ENCODE peak calls at places on chromosomes 5 and 9, in four cellular contexts. Z is lower leg skin; Y is heart left ventricle; I is CD8-positive, alpha-beta T cell. H is an unnamed sample.

GRCh38 chr5:35815089-35815936 is 41.4 kb upstream of the IL7R start:
- DNase-seq in Z (no peak), Y (no peak), I (no peak), H (no peak)

GRCh38 chr9:133050781-133051180 is 11.0 kb upstream of the CEL start:
- DNase-seq in Z (no peak), Y (no peak), I (no peak), H (peak)

GRCh38 chr9:122420315-122420714 is 49.5 kb downstream of the PTGS1 start:
- DNase-seq in Z (no peak), Y (no peak), I (no peak), H (no peak)

GRCh38 chr5:43601454-43602260 is 1.3 kb upstream of the NNT start:
- DNase-seq in Z (no peak), Y (no peak), I (no peak), H (no peak)

GRCh38 chr5:9467199-9468069 is 78.4 kb downstream of the SEMA5A start:
- DNase-seq in Z (peak), Y (no peak), I (no peak), H (no peak)

GRCh38 chr5:1100652-1101574 is 10.9 kb downstream of the SLC12A7 start:
- DNase-seq in Z (no peak), Y (no peak), I (no peak), H (no peak)

GRCh38 chr9:98958271-98958989 is 14.7 kb downstream of the COL15A1 start:
- DNase-seq in Z (no peak), Y (peak), I (no peak), H (no peak)

GRCh38 chr5:73158313-73158712 is 14.7 kb upstream of the TMEM174 start:
- DNase-seq in Z (no peak), Y (no peak), I (no peak), H (no peak)

GRCh38 chr9:127682351-127683136 is 24.2 kb upstream of the CFAP157 start:
- DNase-seq in Z (no peak), Y (no peak), I (no peak), H (no peak)

GRCh38 chr5:139177809-139178581 is 20.2 kb downstream of the SIL1 start:
- DNase-seq in Z (no peak), Y (peak), I (no peak), H (peak)

GRCh38 chr5:163506726-163507125 is 1.3 kb downstream of the MAT2B start:
- DNase-seq in Z (no peak), Y (no peak), I (peak), H (no peak)

GRCh38 chr9:112025886-112026285 is 129.3 kb downstream of the UGCG start:
- DNase-seq in Z (no peak), Y (no peak), I (no peak), H (no peak)

GRCh38 chr5:84564311-84564710 is 179.6 kb upstream of the EDIL3 start:
- DNase-seq in Z (no peak), Y (no peak), I (no peak), H (no peak)

GRCh38 chr5:106127341-106127781 is 1543.4 kb downstream of the EFNA5 start:
- DNase-seq in Z (peak), Y (no peak), I (no peak), H (no peak)

GRCh38 chr9:124570942-124571666 is 63.9 kb upstream of the NR5A1 start:
- DNase-seq in Z (no peak), Y (no peak), I (no peak), H (no peak)

GRCh38 chr9:84294551-84294950 is 46.0 kb downstream of the SLC28A3 start:
- DNase-seq in Z (no peak), Y (no peak), I (no peak), H (no peak)

GRCh38 chr9:14092344-14092743 is 221.6 kb downstream of the NFIB start:
- DNase-seq in Z (no peak), Y (no peak), I (no peak), H (no peak)

GRCh38 chr9:91207889-91208651 is 153.6 kb downstream of the AUH start:
- DNase-seq in Z (no peak), Y (no peak), I (no peak), H (peak)

GRCh38 chr9:27117489-27118135 is 8.6 kb downstream of the TEK start:
- DNase-seq in Z (peak), Y (peak), I (no peak), H (no peak)

GRCh38 chr9:89363921-89364663 is 45.8 kb downstream of the SECISBP2 start:
- DNase-seq in Z (peak), Y (no peak), I (no peak), H (no peak)

GRCh38 chr9:109627042-109627441 is 128.9 kb upstream of the PTPN3 start:
- DNase-seq in Z (no peak), Y (peak), I (no peak), H (no peak)

GRCh38 chr9:113484258-113484730 is 20.8 kb downstream of the RGS3 start:
- DNase-seq in Z (peak), Y (peak), I (no peak), H (peak)

GRCh38 chr9:136740971-136741884 is 1.5 kb downstream of the LCN10 start:
- DNase-seq in Z (no peak), Y (peak), I (no peak), H (no peak)

GRCh38 chr9:136744747-136745146 is 2.0 kb upstream of the LCN10 start:
- DNase-seq in Z (no peak), Y (no peak), I (no peak), H (no peak)

GRCh38 chr9:136743639-136744211 is 985 bp upstream of the LCN10 start:
- DNase-seq in Z (no peak), Y (no peak), I (no peak), H (no peak)

GRCh38 chr9:136741885-136742568 is 713 bp downstream of the LCN10 start:
- DNase-seq in Z (no peak), Y (no peak), I (no peak), H (peak)

GRCh38 chr9:136742640-136743391 is at the start of gene LCN10:
- DNase-seq in Z (no peak), Y (no peak), I (no peak), H (no peak)
- H3K4me3 ChIP-seq in Z (no peak), Y (no peak), I (peak), H (no peak)

GRCh38 chr9:130433947-130434262 is 10.9 kb upstream of the ASS1 start:
- DNase-seq in Z (no peak), Y (no peak), I (no peak), H (no peak)

GRCh38 chr9:130431536-130432303 is 13.0 kb upstream of the ASS1 start:
- DNase-seq in Z (no peak), Y (no peak), I (no peak), H (no peak)

GRCh38 chr9:130432362-130432761 is 12.4 kb upstream of the ASS1 start:
- DNase-seq in Z (no peak), Y (peak), I (no peak), H (no peak)

GRCh38 chr9:130432796-130433167 is 12.0 kb upstream of the ASS1 start:
- DNase-seq in Z (no peak), Y (no peak), I (no peak), H (no peak)

DNA sequence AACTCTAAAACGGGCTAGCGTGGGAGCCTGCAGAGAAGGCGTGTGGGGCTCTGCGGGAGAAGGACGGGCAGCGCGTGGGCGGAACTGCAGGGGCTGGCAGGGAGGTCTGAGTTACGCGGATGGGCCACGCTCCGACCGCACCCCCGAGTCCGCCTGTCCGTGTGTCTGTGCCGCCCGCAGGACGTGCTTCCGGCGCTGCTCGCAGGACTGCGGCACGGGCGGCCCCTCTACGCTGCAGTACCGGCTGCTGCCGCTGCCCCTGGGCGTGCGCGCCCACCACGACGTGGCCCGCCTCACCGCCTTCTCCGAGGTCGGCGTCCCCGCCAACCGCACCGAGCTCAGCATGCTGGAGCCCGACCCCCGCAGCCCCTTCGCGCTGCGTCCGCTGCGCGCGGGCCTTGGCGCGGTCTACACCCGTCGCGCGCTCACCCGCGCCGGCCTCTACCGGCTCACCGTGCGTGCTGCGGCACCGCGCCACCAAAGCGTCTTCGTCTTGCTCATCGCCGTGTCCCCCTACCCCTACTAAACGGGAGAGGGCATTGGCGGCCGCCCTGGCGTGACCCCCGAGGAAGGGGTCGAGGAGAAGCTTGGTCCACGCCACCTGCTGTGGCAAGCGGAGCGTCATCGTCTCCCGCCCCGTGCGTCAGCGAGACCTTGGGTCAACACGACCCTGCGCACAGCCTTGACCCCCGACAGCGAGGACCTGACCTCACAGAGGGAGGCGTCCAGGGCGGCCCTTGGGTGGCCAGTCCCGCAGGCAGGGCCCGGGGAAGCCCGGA is 11.4 kb upstream of the ASS1 start:
- DNase-seq in Z (no peak), Y (peak), I (no peak), H (peak)
- H3K4me3 ChIP-seq in Z (no peak), Y (peak), I (peak), H (peak)

GRCh38 chr5:134113572-134113907 is 941 bp upstream of the TCF7 start:
- DNase-seq in Z (no peak), Y (no peak), I (no peak), H (peak)
- H3K4me3 ChIP-seq in Z (no peak), Y (peak), I (peak), H (no peak)

GRCh38 chr5:137938358-137939138 is 49.3 kb downstream of the PKD2L2 start:
- DNase-seq in Z (no peak), Y (no peak), I (no peak), H (no peak)

GRCh38 chr5:137933491-137933911 is 44.2 kb downstream of the PKD2L2 start:
- DNase-seq in Z (no peak), Y (no peak), I (no peak), H (no peak)

GRCh38 chr5:137935190-137935589 is 45.9 kb downstream of the PKD2L2 start:
- DNase-seq in Z (no peak), Y (no peak), I (no peak), H (no peak)

GRCh38 chr5:137935694-137936093 is 46.4 kb downstream of the PKD2L2 start:
- DNase-seq in Z (no peak), Y (no peak), I (no peak), H (no peak)

GRCh38 chr5:137939331-137939730 is 50.1 kb downstream of the PKD2L2 start:
- DNase-seq in Z (no peak), Y (no peak), I (no peak), H (no peak)
- H3K4me3 ChIP-seq in Z (no peak), Y (no peak), I (no peak), H (no peak)

GRCh38 chr5:45694255-45694834 is 1.8 kb downstream of the HCN1 start:
- DNase-seq in Z (no peak), Y (no peak), I (no peak), H (no peak)
- H3K4me3 ChIP-seq in Z (no peak), Y (no peak), I (no peak), H (no peak)

DNA sequence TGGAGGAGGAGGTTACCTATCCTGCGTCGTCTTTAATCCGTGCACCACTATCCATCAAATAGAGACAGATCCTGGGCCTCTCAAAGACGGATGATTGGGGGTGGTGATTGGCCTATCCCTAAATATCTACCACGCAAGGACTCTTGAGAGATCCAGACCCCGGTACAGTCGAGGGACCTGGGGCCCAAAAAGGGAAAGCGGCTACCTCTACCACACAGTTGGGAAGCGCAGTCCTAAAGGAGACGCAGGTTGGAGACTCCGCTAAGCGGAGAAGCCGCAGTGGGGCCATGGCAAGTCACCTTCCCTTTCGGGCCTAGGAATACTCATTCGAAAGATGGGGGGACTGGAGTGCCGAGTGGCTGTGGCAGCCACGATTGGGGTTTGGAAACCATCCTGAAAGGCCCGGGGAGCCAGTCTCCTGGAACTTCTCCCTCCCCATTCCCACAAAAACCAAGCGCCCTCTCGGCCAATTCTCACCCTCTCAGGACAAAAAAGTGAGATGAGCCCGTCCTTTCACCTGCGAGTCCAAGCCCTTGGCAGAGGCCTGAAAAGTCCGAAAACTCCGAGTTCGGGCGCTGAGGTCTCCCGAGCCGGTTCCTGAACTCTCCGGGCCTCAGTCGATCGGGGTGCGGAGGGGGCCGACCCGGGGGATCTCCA is 499 bp upstream of the FOXE1 start:
- DNase-seq in Z (no peak), Y (no peak), I (no peak), H (no peak)
- H3K4me3 ChIP-seq in Z (no peak), Y (no peak), I (no peak), H (no peak)

GRCh38 chr5:128551476-128551875 is 13.4 kb upstream of the FBN2 start:
- DNase-seq in Z (no peak), Y (no peak), I (no peak), H (no peak)
- H3K4me3 ChIP-seq in Z (no peak), Y (no peak), I (no peak), H (no peak)

GRCh38 chr9:79257671-79258410 is 313.9 kb upstream of the TLE4 start:
- DNase-seq in Z (no peak), Y (no peak), I (no peak), H (no peak)
- H3K4me3 ChIP-seq in Z (no peak), Y (no peak), I (no peak), H (peak)

DNA sequence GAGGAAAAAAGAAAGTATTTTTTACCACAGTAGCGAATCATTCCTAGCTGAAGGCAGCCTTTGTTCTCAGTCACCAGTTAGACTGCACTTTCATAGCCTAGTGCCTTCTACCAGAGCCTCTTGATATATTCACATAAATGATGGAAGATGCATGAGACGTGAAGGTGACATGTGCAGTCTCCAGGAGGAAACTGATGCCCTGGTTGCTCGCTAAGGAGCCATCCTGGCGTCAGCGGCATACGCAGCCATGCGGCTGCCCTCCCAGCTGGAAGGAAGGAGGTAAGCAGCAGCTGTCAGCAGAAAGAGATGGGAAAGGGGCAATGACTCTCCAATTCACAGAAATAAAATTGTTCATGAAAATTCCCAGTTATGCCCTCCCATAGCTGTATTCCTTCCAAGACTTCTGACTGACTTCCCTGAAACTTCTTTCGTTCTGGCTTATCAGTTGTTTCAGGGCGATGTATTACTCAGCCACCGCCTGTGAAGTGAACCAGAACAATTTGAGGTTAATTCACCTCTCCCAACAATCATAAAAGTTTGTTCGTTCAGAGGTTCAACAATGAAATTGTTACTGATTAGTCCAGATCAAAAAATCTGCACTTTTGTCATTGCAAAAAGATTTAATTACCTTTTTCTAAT is 331.2 kb downstream of the NR2F1-AS1 start:
- DNase-seq in Z (no peak), Y (no peak), I (no peak), H (no peak)
- H3K4me3 ChIP-seq in Z (no peak), Y (peak), I (no peak), H (peak)

H was measured in pancreas.